ENCODE peak calls at places on chromosomes 7 and 10, in eight cellular contexts. F is epithelial cell of prostate, B is SHP77, K is H7, H is SK-MEL-5, A is neural crest cell, J is NCI-H2227 treated with DMSO at 0.1 percent for 48 hours, Y is NCI-H748 treated with DMSO at 0.1 percent for 48 hours. G is an unnamed sample.
A peak's percentile ranks its signal among the peaks of the same experiment; 100 is the strongest.

GRCh38 chr7:141640239-141640840 is 61.6 kb downstream of the DENND11 start:
- DNase-seq in F (no peak), B (no peak), K (no peak), H (no peak), A (no peak), J (no peak), Y (no peak), G (no peak)

GRCh38 chr10:76920581-76920980 is 717.0 kb downstream of the KCNMA1 start:
- DNase-seq in F (no peak), B (no peak), K (no peak), H (no peak), A (no peak), J (no peak), Y (no peak), G (no peak)

GRCh38 chr10:78292250-78292986 is 258.8 kb downstream of the RPS24 start:
- DNase-seq in F (no peak), B (no peak), K (no peak), H (no peak), A (no peak), J (no peak), Y (no peak), G (no peak)

GRCh38 chr10:6204341-6205191 is 1.8 kb downstream of the PFKFB3 start:
- DNase-seq in F (peak; percentile 50), B (no peak), K (peak; percentile 68), H (peak; percentile 90), A (no peak), J (no peak), Y (no peak), G (peak; percentile 98)

GRCh38 chr10:1287493-1288480 is 231.6 kb downstream of the WDR37 start:
- DNase-seq in F (no peak), B (peak; percentile 52), K (no peak), H (peak; percentile 31), A (no peak), J (no peak), Y (no peak), G (peak; percentile 53)

GRCh38 chr10:17062009-17062408 is 67.6 kb downstream of the CUBN start:
- DNase-seq in F (no peak), B (no peak), K (no peak), H (peak; percentile 13), A (no peak), J (no peak), Y (no peak), G (peak; percentile 71)

GRCh38 chr10:83592337-83592935 is 546.9 kb upstream of the GHITM start:
- DNase-seq in F (no peak), B (no peak), K (no peak), H (no peak), A (no peak), J (no peak), Y (no peak), G (no peak)

GRCh38 chr7:110372685-110373084 is 718.2 kb upstream of the LRRN3 start:
- DNase-seq in F (no peak), B (no peak), K (no peak), H (no peak), A (no peak), J (no peak), Y (no peak), G (no peak)

GRCh38 chr7:7720750-7721621 is 2.6 kb upstream of the RPA3 start:
- DNase-seq in F (no peak), B (no peak), K (no peak), H (no peak), A (no peak), J (no peak), Y (no peak), G (no peak)

GRCh38 chr10:104472505-104472904 is 118.9 kb downstream of the CFAP58 start:
- DNase-seq in F (peak; percentile 27), B (no peak), K (no peak), H (no peak), A (no peak), J (no peak), Y (no peak), G (no peak)

GRCh38 chr10:35208536-35208935 is 81.9 kb downstream of the CREM start:
- DNase-seq in F (no peak), B (no peak), K (no peak), H (peak; percentile 37), A (no peak), J (no peak), Y (no peak), G (no peak)

GRCh38 chr10:111207525-111207924 is 130.7 kb downstream of the ADRA2A start:
- DNase-seq in F (no peak), B (no peak), K (peak; percentile 19), H (peak; percentile 13), A (no peak), J (no peak), Y (peak; percentile 80), G (no peak)

GRCh38 chr7:106369349-106369748 is 84.6 kb upstream of the NAMPT start:
- DNase-seq in F (no peak), B (no peak), K (no peak), H (no peak), A (no peak), J (no peak), Y (no peak), G (peak; percentile 82)

GRCh38 chr10:36779238-36779846 is 346.1 kb upstream of the ANKRD30A start:
- DNase-seq in F (no peak), B (peak; percentile 1), K (peak; percentile 73), H (peak; percentile 66), A (peak; percentile 29), J (no peak), Y (peak; percentile 53), G (peak; percentile 85)

GRCh38 chr10:80520661-80521488 is 16.8 kb upstream of the SH2D4B start:
- DNase-seq in F (no peak), B (no peak), K (no peak), H (no peak), A (no peak), J (no peak), Y (no peak), G (no peak)

GRCh38 chr7:149414745-149415390 is 46.0 kb downstream of the ZNF777 start:
- DNase-seq in F (no peak), B (no peak), K (peak; percentile 80), H (no peak), A (peak; percentile 59), J (no peak), Y (no peak), G (peak; percentile 89)

GRCh38 chr7:84372712-84373111 is 178.1 kb upstream of the SEMA3A start:
- DNase-seq in F (no peak), B (no peak), K (no peak), H (no peak), A (no peak), J (no peak), Y (no peak), G (no peak)

GRCh38 chr10:13970967-13971353 is 359.8 kb downstream of the FRMD4A start:
- DNase-seq in F (no peak), B (no peak), K (no peak), H (no peak), A (no peak), J (no peak), Y (no peak), G (no peak)

GRCh38 chr7:118104812-118105441 is 79.0 kb upstream of the LSM8 start:
- DNase-seq in F (no peak), B (no peak), K (no peak), H (peak; percentile 74), A (no peak), J (peak; percentile 41), Y (peak; percentile 59), G (no peak)

GRCh38 chr7:101118856-101119255 is 8.0 kb upstream of the SERPINE1 start:
- DNase-seq in F (no peak), B (no peak), K (no peak), H (no peak), A (no peak), J (no peak), Y (no peak), G (no peak)

GRCh38 chr10:43393606-43394360 is 15.2 kb downstream of the HNRNPF start:
- DNase-seq in F (no peak), B (no peak), K (no peak), H (no peak), A (no peak), J (no peak), Y (no peak), G (no peak)

GRCh38 chr10:127734753-127735152 is 2.2 kb upstream of the FOXI2 start:
- DNase-seq in F (no peak), B (no peak), K (no peak), H (no peak), A (no peak), J (no peak), Y (no peak), G (peak; percentile 72)

GRCh38 chr10:102775973-102776669 is 32.4 kb downstream of the WBP1L start:
- DNase-seq in F (no peak), B (no peak), K (peak; percentile 36), H (peak; percentile 65), A (peak; percentile 28), J (no peak), Y (no peak), G (peak; percentile 60)

GRCh38 chr10:12484945-12485805 is 135.8 kb downstream of the CAMK1D start:
- DNase-seq in F (no peak), B (peak; percentile 74), K (peak; percentile 75), H (no peak), A (no peak), J (peak; percentile 47), Y (no peak), G (no peak)

GRCh38 chr7:150860291-150860977 is 8.1 kb downstream of the AOC1 start:
- DNase-seq in F (no peak), B (no peak), K (peak; percentile 54), H (no peak), A (no peak), J (no peak), Y (no peak), G (no peak)

GRCh38 chr10:91311601-91312000 is 91.1 kb downstream of the PCGF5 start:
- DNase-seq in F (no peak), B (no peak), K (no peak), H (no peak), A (no peak), J (no peak), Y (no peak), G (no peak)

GRCh38 chr10:3372284-3372683 is 199.7 kb upstream of the PITRM1 start:
- DNase-seq in F (no peak), B (no peak), K (no peak), H (no peak), A (no peak), J (no peak), Y (no peak), G (no peak)

GRCh38 chr7:28957822-28958234 is 302 bp downstream of the TRIL start:
- DNase-seq in F (no peak), B (no peak), K (peak; percentile 84), H (no peak), A (no peak), J (peak; percentile 45), Y (peak; percentile 37), G (peak; percentile 78)